ENCODE peak calls at places on chromosomes 12 and 14, in eight cellular contexts. C, J, Y, B, W, A, Q and S are unnamed samples.

GRCh38 chr14:51573607-51574006 is 78.1 kb upstream of the FRMD6 start:
- DNase-seq in C (no peak), J (no peak), Y (no peak), B (no peak), W (no peak), A (no peak), Q (no peak), S (no peak)

GRCh38 chr12:23722655-23723054 is 226.8 kb downstream of the SOX5 start:
- DNase-seq in C (no peak), J (no peak), Y (no peak), B (no peak), W (no peak), A (no peak), Q (no peak), S (no peak)

GRCh38 chr12:132278421-132279183 is 50.8 kb downstream of the GALNT9 start:
- DNase-seq in C (no peak), J (no peak), Y (no peak), B (no peak), W (no peak), A (no peak), Q (no peak), S (no peak)

GRCh38 chr14:53526190-53526589 is 373.1 kb upstream of the DDHD1 start:
- DNase-seq in C (no peak), J (no peak), Y (no peak), B (peak; percentile 35), W (no peak), A (no peak), Q (no peak), S (no peak)

GRCh38 chr12:57793920-57794319 is 11.3 kb downstream of the TSFM start:
- DNase-seq in C (peak; percentile 50), J (no peak), Y (no peak), B (peak; percentile 79), W (peak; percentile 86), A (no peak), Q (no peak), S (no peak)

GRCh38 chr12:127594351-127594970 is 672.5 kb upstream of the TMEM132C start:
- DNase-seq in C (no peak), J (no peak), Y (no peak), B (no peak), W (no peak), A (no peak), Q (peak; percentile 73), S (no peak)

GRCh38 chr14:67514650-67515385 is 18.3 kb upstream of the PLEKHH1 start:
- DNase-seq in C (peak; percentile 32), J (no peak), Y (peak; percentile 55), B (peak; percentile 33), W (peak; percentile 21), A (peak; percentile 50), Q (peak; percentile 66), S (no peak)

GRCh38 chr12:109477963-109478315 is 505 bp downstream of the UBE3B start:
- DNase-seq in C (no peak), J (no peak), Y (no peak), B (no peak), W (no peak), A (no peak), Q (no peak), S (no peak)

GRCh38 chr12:71800177-71800576 is 39.4 kb upstream of the TBC1D15 start:
- DNase-seq in C (no peak), J (no peak), Y (no peak), B (no peak), W (no peak), A (no peak), Q (no peak), S (no peak)

GRCh38 chr12:82527165-82527780 is 159.4 kb upstream of the TMTC2 start:
- DNase-seq in C (peak; percentile 69), J (no peak), Y (peak; percentile 19), B (peak; percentile 71), W (peak; percentile 70), A (no peak), Q (peak; percentile 61), S (peak; percentile 43)

GRCh38 chr14:54763761-54764160 is 138.9 kb downstream of the GCH1 start:
- DNase-seq in C (no peak), J (no peak), Y (no peak), B (no peak), W (no peak), A (no peak), Q (no peak), S (no peak)

GRCh38 chr12:6563448-6564050 is 4.5 kb downstream of the NOP2 start:
- DNase-seq in C (peak; percentile 37), J (no peak), Y (peak; percentile 55), B (peak; percentile 41), W (peak; percentile 64), A (peak; percentile 65), Q (peak; percentile 87), S (no peak)

GRCh38 chr14:35400707-35401421 is 3.7 kb downstream of the NFKBIA start:
- DNase-seq in C (no peak), J (no peak), Y (peak; percentile 35), B (no peak), W (peak; percentile 60), A (no peak), Q (no peak), S (no peak)

GRCh38 chr14:76958020-76958965 is 70.2 kb downstream of the IRF2BPL start:
- DNase-seq in C (no peak), J (no peak), Y (no peak), B (no peak), W (no peak), A (no peak), Q (peak; percentile 44), S (no peak)

GRCh38 chr14:47935332-47935731 is 259.9 kb upstream of the MDGA2 start:
- DNase-seq in C (no peak), J (no peak), Y (no peak), B (no peak), W (no peak), A (no peak), Q (no peak), S (no peak)

GRCh38 chr12:57138526-57139272 is 8.7 kb downstream of the LRP1-AS start:
- DNase-seq in C (no peak), J (no peak), Y (no peak), B (peak; percentile 76), W (peak; percentile 48), A (no peak), Q (no peak), S (no peak)

GRCh38 chr12:106309671-106310313 is 7.3 kb downstream of the TCP11L2 start:
- DNase-seq in C (peak; percentile 81), J (no peak), Y (no peak), B (peak; percentile 86), W (peak; percentile 58), A (no peak), Q (no peak), S (no peak)

DNA sequence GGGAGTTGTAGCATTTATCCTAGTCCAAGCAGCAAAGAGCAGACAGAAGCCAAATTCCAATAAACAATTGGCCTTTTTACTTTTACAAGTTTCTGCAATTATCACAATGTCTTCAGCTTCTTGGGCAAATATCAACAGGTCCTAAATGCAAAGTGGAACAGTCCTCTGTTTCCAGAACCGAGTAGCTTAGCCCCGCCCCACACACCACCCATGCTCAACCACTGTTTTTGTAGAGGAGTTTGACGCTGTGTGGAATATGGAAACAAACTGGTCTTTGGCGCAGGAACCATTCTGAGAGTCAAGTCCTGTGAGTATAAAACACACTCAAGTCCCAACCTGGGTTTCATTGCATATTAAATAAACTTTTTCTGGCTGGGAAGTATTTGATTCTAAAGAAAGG is 96.4 kb downstream of the DAD1 start:
- DNase-seq in C (no peak), J (no peak), Y (no peak), B (no peak), W (no peak), A (no peak), Q (no peak), S (no peak)
- H3K4me3 ChIP-seq in C (no peak overlapping the region), J (no peak overlapping the region), Y (no peak overlapping the region), B (no peak overlapping the region), W (no peak overlapping the region), A (no peak overlapping the region), Q (no peak overlapping the region), S (no peak overlapping the region)

DNA sequence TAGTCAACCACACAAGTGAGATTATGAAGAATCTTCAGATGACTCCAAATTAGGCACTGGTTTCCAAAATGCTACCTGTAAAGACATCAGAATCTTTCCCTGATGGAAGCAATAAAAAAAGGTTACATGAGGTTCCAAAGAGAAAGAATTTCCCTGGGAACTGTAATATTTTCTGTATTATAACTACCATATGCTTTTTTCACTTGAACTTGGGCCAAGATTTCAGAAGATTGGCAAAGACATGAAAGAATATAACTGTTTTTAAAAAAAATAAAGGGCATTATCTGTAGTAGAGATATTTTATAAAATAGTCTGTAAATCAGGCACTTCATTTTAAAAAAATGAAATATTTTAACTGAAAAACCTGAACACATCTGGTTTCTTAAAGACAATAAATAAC is 12.9 kb downstream of the HECTD1 start:
- DNase-seq in C (no peak), J (no peak), Y (no peak), B (no peak), W (peak; percentile 31), A (no peak), Q (no peak), S (no peak)
- H3K4me3 ChIP-seq in C (no peak overlapping the region), J (no peak overlapping the region), Y (no peak overlapping the region), B (no peak overlapping the region), W (no peak overlapping the region), A (no peak overlapping the region), Q (no peak overlapping the region), S (no peak overlapping the region)

DNA sequence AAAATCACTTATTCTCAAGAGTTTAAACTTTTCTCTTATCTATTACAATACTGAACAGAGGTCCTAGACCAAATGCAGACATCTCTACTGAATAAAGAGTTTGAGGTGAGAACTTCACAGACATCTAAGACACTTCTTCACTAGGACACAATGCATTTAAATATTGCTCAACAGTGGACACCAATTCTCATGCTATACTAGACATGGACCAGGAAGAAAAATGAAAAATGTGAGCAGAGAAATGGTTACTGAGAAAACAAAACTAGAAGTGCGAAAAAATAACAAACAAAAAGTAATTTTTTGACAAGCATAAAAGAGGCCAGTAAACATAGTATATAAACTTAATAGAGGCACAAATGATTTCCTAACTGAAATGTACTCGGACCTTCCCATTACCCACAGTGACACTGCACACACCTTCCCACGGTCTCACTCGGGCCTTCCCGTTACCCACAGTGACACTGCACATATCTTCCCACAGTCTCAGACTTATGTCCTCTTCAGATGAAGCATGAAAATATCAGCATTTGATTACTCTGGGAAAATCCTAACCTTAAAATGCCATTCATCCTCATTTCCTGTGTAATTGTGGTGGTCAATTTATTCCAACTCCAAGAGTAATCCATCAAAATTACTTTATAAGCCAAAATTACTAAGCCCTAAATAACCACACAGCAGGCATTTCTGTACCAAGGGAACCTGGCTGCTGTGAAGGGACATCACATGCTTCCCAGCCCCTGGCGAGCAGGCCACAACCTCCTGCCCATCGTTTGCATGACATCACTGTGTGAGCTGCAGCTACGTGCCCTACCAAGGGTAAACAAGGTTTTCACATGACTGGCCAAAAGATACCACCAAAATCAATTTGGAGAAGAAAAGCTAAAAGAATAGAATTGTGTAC is 6.4 kb downstream of the SLC15A4 start:
- DNase-seq in C (peak; percentile 76), J (no peak), Y (no peak), B (peak; percentile 79), W (peak; percentile 74), A (peak; percentile 41), Q (no peak), S (peak; percentile 30)
- H3K4me3 ChIP-seq in C (no peak overlapping the region), J (no peak overlapping the region), Y (no peak overlapping the region), B (no peak overlapping the region), W (no peak overlapping the region), A (no peak overlapping the region), Q (no peak overlapping the region), S (no peak overlapping the region)

DNA sequence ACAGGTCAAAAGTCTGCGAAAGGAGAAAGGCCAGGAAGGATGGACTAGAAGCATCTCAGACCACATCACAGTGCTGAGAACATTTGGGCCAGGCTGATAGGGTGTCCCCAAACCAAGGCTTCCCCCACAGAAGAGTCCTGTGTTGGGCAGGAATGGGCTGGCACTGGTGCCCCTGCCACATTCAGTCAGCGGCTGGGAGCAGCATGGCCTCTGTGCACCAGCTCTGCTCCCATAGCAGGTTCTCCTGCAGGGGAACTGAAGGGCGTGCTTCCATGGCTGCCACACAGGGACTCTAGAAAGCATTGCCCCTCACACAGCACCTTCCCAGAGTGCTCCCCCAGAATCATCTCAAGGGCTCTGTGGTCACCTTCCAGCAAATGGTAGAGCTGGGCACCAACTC is 17.5 kb downstream of the EVL start:
- DNase-seq in C (no peak), J (no peak), Y (no peak), B (no peak), W (no peak), A (no peak), Q (no peak), S (no peak)
- H3K4me3 ChIP-seq in C (no peak overlapping the region), J (no peak overlapping the region), Y (peak overlapping the region; percentile 60), B (no peak overlapping the region), W (no peak overlapping the region), A (no peak overlapping the region), Q (no peak overlapping the region), S (no peak overlapping the region)